ENCODE peak calls at places on chromosomes 3 and 15, in five cellular contexts. Y is heart left ventricle, Z is ELR, H is AG20443, C is adipocyte. G is an unnamed sample.

GRCh38 chr3:160556141-160556540 is 9.2 kb downstream of the KPNA4 start:
- DNase-seq in C (no peak), H (no peak), Z (no peak), Y (no peak), G (no peak)

GRCh38 chr3:48524970-48525369 is 21.0 kb upstream of the SHISA5 start:
- DNase-seq in Y (no peak), Z (no peak), C (no peak), H (no peak), G (no peak)

GRCh38 chr3:17078885-17079465 is 194.2 kb downstream of the PLCL2 start:
- DNase-seq in C (no peak), H (no peak), Z (no peak), Y (no peak), G (no peak)

GRCh38 chr3:23203651-23204111 is 554 bp downstream of the UBE2E2 start:
- DNase-seq in Y (peak), C (peak), Z (peak), H (peak), G (peak)

GRCh38 chr3:39050020-39050419 is 1.7 kb downstream of the SCN11A start:
- DNase-seq in Y (no peak), Z (no peak), H (no peak), C (no peak), G (no peak)

GRCh38 chr3:139301183-139301582 is 42.6 kb upstream of the MRPS22 start:
- DNase-seq in Z (peak), H (no peak), C (peak), Y (no peak), G (peak)

GRCh38 chr15:92902723-92903587 is 2.8 kb downstream of the CHD2 start:
- DNase-seq in H (no peak), C (no peak), Z (peak), Y (no peak), G (no peak)

GRCh38 chr3:165751654-165752053 is 85.6 kb downstream of the BCHE start:
- DNase-seq in Y (no peak), H (no peak), C (no peak), Z (no peak), G (no peak)

GRCh38 chr3:172103724-172104123 is 64.3 kb downstream of the FNDC3B start:
- DNase-seq in Y (no peak), C (peak), Z (peak), H (peak), G (no peak)

GRCh38 chr3:81105761-81106160 is 655.7 kb downstream of the GBE1 start:
- DNase-seq in Y (no peak), H (no peak), Z (peak), C (peak), G (peak)

GRCh38 chr3:138919304-138919703 is 27.6 kb downstream of the FOXL2 start:
- DNase-seq in C (no peak), H (no peak), Y (no peak), Z (no peak), G (no peak)

GRCh38 chr3:112597945-112598344 is 36.1 kb downstream of the SLC35A5 start:
- DNase-seq in C (no peak), Z (no peak), Y (no peak), H (no peak), G (no peak)

GRCh38 chr3:42013652-42014442 is 51.9 kb upstream of the ULK4 start:
- DNase-seq in C (peak), Z (peak), H (peak), Y (peak), G (no peak)

GRCh38 chr3:110881069-110881468 is 190.5 kb upstream of the NECTIN3 start:
- DNase-seq in Z (peak), Y (peak), C (no peak), H (peak), G (peak)

GRCh38 chr3:94978076-94978475 is 915.2 kb downstream of the NSUN3 start:
- DNase-seq in C (no peak), Y (no peak), Z (no peak), H (no peak), G (no peak)

GRCh38 chr3:50323614-50324199 is 1.2 kb upstream of the HYAL2 start:
- DNase-seq in Z (no peak), H (no peak), C (no peak), Y (peak), G (no peak)

GRCh38 chr3:154973851-154974250 is 106.3 kb upstream of the MME start:
- DNase-seq in Z (peak), Y (no peak), H (no peak), C (no peak), G (no peak)

GRCh38 chr15:39226169-39226964 is 354.5 kb upstream of the THBS1 start:
- DNase-seq in C (no peak), H (no peak), Y (no peak), Z (no peak), G (no peak)

GRCh38 chr3:20038679-20039078 is 1.6 kb upstream of the KAT2B start:
- DNase-seq in Z (no peak), H (no peak), Y (no peak), C (no peak), G (no peak)

GRCh38 chr3:146948985-146949384 is 343.8 kb upstream of the PLSCR5 start:
- DNase-seq in Y (no peak), C (no peak), H (no peak), Z (no peak), G (no peak)

GRCh38 chr3:15255215-15255614 is 49.2 kb downstream of the CAPN7 start:
- DNase-seq in Z (no peak), Y (no peak), C (no peak), H (no peak), G (no peak)

GRCh38 chr15:92811514-92811913 is 88.6 kb upstream of the CHD2 start:
- DNase-seq in C (peak), Y (no peak), H (no peak), Z (no peak), G (no peak)

GRCh38 chr3:29493109-29493508 is 212.2 kb downstream of the RBMS3 start:
- DNase-seq in Y (no peak), H (no peak), C (no peak), Z (no peak), G (no peak)

GRCh38 chr3:196569003-196569516 is 600 bp downstream of the FBXO45 start:
- DNase-seq in C (peak), Z (peak), H (no peak), Y (peak), G (peak)

GRCh38 chr3:46660543-46661523 is 32.6 kb downstream of the ALS2CL start:
- DNase-seq in Z (peak), Y (peak), C (no peak), H (peak), G (no peak)

GRCh38 chr3:9701006-9701405 is 2.6 kb upstream of the CPNE9 start:
- DNase-seq in Z (no peak), Y (no peak), H (no peak), C (no peak), G (no peak)

G was measured in HT1080.